ENCODE peak calls at places on chromosomes 12 and 14, in five cellular contexts. G is CD4-positive, alpha-beta memory T cell; V is naive thymus-derived CD4-positive, alpha-beta T cell; S is thoracic aorta; Q is aorta. P is an unnamed sample.

GRCh38 chr14:104252256-104253215 is 114.1 kb downstream of the KIF26A start:
- DNase-seq in G (no peak), V (no peak), S (no peak), Q (no peak), P (no peak)

GRCh38 chr12:7716391-7716790 is 5.2 kb downstream of the DPPA3 start:
- DNase-seq in G (no peak), V (no peak), S (no peak), Q (no peak), P (no peak)

GRCh38 chr12:3928538-3929220 is 55.5 kb upstream of the PARP11 start:
- DNase-seq in G (no peak), V (no peak), S (no peak), Q (no peak), P (no peak)

GRCh38 chr14:90721619-90722305 is 94.5 kb downstream of the TTC7B start:
- DNase-seq in G (no peak), V (no peak), S (no peak), Q (no peak), P (no peak)

GRCh38 chr14:33052899-33053400 is 114.3 kb downstream of the NPAS3 start:
- DNase-seq in G (no peak), V (no peak), S (no peak), Q (no peak), P (no peak)

GRCh38 chr12:74538491-74539258 is 1.0 kb downstream of the ATXN7L3B start:
- DNase-seq in G (peak; percentile 57), V (peak; percentile 52), S (no peak), Q (no peak), P (peak; percentile 56)

GRCh38 chr14:92877757-92878431 is 45.1 kb upstream of the CHGA start:
- DNase-seq in G (no peak), V (no peak), S (no peak), Q (no peak), P (no peak)

GRCh38 chr14:92787554-92787953 is 6.6 kb upstream of the GOLGA5 start:
- DNase-seq in G (no peak), V (no peak), S (no peak), Q (no peak), P (no peak)

GRCh38 chr14:40599726-40600125 is 1007.0 kb upstream of the LRFN5 start:
- DNase-seq in G (no peak), V (no peak), S (no peak), Q (no peak), P (no peak)

GRCh38 chr14:102878970-102879460 is 43.4 kb upstream of the AMN start:
- DNase-seq in G (no peak), V (no peak), S (no peak), Q (no peak), P (no peak)

GRCh38 chr14:101118746-101119610 is 215.5 kb upstream of the RTL1 start:
- DNase-seq in G (no peak), V (no peak), S (no peak), Q (no peak), P (no peak)

GRCh38 chr14:92692822-92693226 is 55.6 kb downstream of the LGMN start:
- DNase-seq in G (peak; percentile 47), V (peak; percentile 56), S (no peak), Q (peak; percentile 81), P (no peak)

GRCh38 chr12:132305991-132306884 is 23.2 kb downstream of the GALNT9 start:
- DNase-seq in G (no peak), V (no peak), S (no peak), Q (peak; percentile 71), P (no peak)

GRCh38 chr14:77141592-77142288 is at the start of gene ZDHHC22:
- DNase-seq in G (no peak), V (no peak), S (no peak), Q (no peak), P (no peak)

GRCh38 chr12:75854681-75855309 is 176.8 kb downstream of the PHLDA1 start:
- DNase-seq in G (no peak), V (no peak), S (no peak), Q (no peak), P (no peak)

GRCh38 chr14:34732802-34733201 is 18.4 kb upstream of the CFL2 start:
- DNase-seq in G (no peak), V (no peak), S (no peak), Q (no peak), P (no peak)
- H3K4me3 ChIP-seq in G (no peak overlapping the region), V (no peak overlapping the region), S (no peak overlapping the region), Q (no peak overlapping the region), P (no peak overlapping the region)

DNA sequence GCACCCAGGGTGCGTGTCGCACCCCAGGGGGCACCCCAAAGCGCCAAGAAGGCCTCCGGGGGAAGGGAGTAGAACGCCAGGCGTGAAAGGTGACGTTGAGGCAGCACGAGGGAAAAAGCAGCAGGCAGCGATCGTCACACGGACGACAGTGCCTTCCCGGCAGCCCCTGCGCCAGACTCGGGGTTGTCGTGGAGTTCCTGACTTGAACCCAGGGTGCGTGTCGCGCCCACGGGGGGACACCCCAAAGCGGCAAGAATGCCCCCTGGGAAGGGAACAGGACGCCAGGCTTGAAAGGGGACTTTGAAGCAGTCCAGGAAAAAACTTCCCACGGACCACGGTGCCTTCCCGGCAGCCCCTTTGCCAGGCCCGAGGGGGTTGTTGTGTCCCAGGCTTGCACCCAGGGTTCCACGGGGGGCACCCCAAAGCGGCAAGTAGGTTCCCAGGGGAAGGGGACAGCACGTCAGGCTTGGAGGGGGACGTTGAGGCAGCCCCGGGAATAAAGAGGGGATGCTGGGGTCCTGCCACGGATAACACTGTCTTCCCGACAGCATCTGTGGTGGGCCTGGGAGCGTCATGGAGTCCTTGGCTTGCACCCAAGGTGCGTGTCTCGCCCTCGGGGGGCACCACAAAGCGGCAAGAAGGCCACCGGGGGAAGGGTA is 159.2 kb upstream of the ALG10B start:
- DNase-seq in G (no peak), V (no peak), S (no peak), Q (no peak), P (no peak)
- H3K9me3 ChIP-seq in G (no peaks in the 10 kb centered on the region), V (no peaks in the 10 kb centered on the region), S (no peaks in the 10 kb centered on the region), Q (no peaks in the 10 kb centered on the region), P (no peaks in the 10 kb centered on the region)

DNA sequence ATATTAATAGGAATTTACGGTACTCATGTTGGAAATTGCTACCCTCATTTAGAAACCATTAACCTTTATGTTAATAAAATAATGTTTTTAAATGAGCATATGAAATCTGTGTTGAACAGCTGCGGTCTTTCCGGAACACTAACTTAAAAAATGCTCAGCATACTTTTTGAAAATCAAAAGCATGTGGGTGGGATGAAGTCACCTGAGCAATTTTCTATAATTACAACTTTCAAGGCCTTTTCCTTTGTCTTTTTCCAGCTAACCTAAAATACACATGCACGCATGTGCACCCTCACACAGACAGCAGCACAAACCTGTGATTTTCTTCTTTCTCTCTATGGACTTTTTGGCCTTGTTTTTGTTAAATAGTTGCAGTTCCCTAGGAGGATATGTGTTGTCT is 39.8 kb downstream of the BORCS5 start:
- DNase-seq in G (no peak), V (no peak), S (no peak), Q (no peak), P (no peak)
- H3K4me1 ChIP-seq in G (peaks cover 21% of the 10 kb centered on the region), V (no peaks in the 10 kb centered on the region), S (peaks cover 35% of the 10 kb centered on the region), Q (peaks cover 5% of the 10 kb centered on the region), P (peaks cover 24% of the 10 kb centered on the region)

GRCh38 chr14:89660183-89660582 is 243.2 kb upstream of the FOXN3 start:
- DNase-seq in G (no peak), V (no peak), S (no peak), Q (no peak), P (no peak)

GRCh38 chr14:89661392-89661791 is 244.4 kb upstream of the FOXN3 start:
- DNase-seq in G (no peak), V (no peak), S (no peak), Q (no peak), P (no peak)

GRCh38 chr14:89658977-89659670 is 242.1 kb upstream of the FOXN3 start:
- DNase-seq in G (no peak), V (no peak), S (no peak), Q (no peak), P (no peak)

GRCh38 chr14:89654998-89655397 is 238.0 kb upstream of the FOXN3 start:
- DNase-seq in G (no peak), V (no peak), S (no peak), Q (no peak), P (no peak)

DNA sequence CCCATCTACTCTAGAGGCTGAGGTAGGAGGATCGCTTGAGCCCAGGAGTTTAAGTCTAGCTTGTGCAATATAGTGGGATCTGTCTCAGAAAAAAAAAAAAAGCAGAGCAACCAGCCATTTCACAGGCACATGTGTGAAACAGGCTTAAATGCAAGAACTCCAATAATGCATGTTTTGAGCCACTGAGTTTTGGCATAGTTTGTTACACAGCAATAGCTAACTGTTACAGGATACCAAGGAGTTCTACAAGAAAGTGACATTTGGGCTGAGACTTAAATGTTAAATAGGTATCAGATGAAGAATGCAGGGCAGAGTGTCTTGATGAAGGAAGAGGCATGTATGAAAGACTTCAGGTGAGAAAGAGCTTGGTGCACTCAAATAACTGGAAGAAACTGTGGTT is 240.0 kb upstream of the FOXN3 start:
- DNase-seq in G (no peak), V (no peak), S (no peak), Q (no peak), P (no peak)
- H3K4me3 ChIP-seq in G (no peak overlapping the region), V (no peak overlapping the region), S (no peak overlapping the region), Q (no peak overlapping the region), P (no peak overlapping the region)

DNA sequence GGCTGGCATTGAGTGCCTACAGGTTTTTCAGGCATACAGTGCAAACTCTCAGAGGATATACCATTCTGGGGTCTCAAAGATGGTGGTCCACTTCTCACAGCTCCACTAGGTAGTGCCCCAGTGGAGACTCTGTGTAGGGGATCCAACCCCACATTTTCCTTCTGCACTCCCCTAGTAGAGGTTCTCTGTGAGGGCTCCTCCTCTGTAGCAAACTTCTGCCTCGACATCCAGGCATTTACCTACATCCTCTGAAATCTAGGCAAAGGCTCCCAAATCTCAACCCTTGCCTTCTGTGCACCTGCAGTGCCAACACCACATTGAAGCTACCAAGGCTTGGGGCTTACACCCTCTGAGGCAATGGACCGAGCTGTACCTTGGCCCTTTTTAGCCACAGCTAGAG is 179.2 kb downstream of the CCDC91 start:
- DNase-seq in G (no peak), V (no peak), S (no peak), Q (no peak), P (no peak)
- H3K9me3 ChIP-seq in G (peaks cover 3% of the 10 kb centered on the region), V (peaks cover 27% of the 10 kb centered on the region), S (peaks cover 4% of the 10 kb centered on the region), Q (peaks cover 5% of the 10 kb centered on the region), P (peaks cover 40% of the 10 kb centered on the region)

GRCh38 chr12:56300644-56301464 is 724 bp upstream of the CS start:
- DNase-seq in G (no peak), V (peak; percentile 4), S (peak; percentile 13), Q (peak; percentile 76), P (no peak)

GRCh38 chr12:56299308-56299852 is 750 bp downstream of the CS start:
- DNase-seq in G (peak; percentile 45), V (no peak), S (no peak), Q (no peak), P (peak; percentile 72)

GRCh38 chr12:56299853-56300643 is at the start of gene CS:
- DNase-seq in G (peak; percentile 99), V (peak; percentile 96), S (peak; percentile 98), Q (peak; percentile 99), P (peak; percentile 99)

GRCh38 chr12:56297400-56297799 is 2.7 kb downstream of the CS start:
- DNase-seq in G (no peak), V (no peak), S (no peak), Q (no peak), P (no peak)

GRCh38 chr12:56298828-56299227 is 1.3 kb downstream of the CS start:
- DNase-seq in G (peak; percentile 8), V (no peak), S (no peak), Q (no peak), P (peak; percentile 18)
- H3K4me1 ChIP-seq in G (peaks cover 61% of the 10 kb centered on the region), V (peaks cover 48% of the 10 kb centered on the region), S (peaks cover 49% of the 10 kb centered on the region), Q (peaks cover 2% of the 10 kb centered on the region), P (peaks cover 46% of the 10 kb centered on the region)